ENCODE peak calls at places on chromosomes 5 and 9, in eight cellular contexts. U is aorta, R is right lobe of liver, A is GM20000, J is activated T-cell treated with anti-CD3 and anti-CD28 coated beads for 24 hours, O is keratinocyte, D is fibroblast of pulmonary artery, H is HFFc6. N is an unnamed sample.

GRCh38 chr5:137342764-137343163 is 156.4 kb downstream of the SPOCK1 start:
- DNase-seq in U (no peak), O (no peak), J (no peak), D (no peak), H (no peak), A (no peak), R (no peak), N (no peak)

GRCh38 chr5:134349463-134349862 is 17.5 kb downstream of the CDKL3 start:
- DNase-seq in R (no peak), O (no peak), U (no peak), D (no peak), H (no peak), J (no peak), A (no peak), N (no peak)

GRCh38 chr5:136619556-136619955 is 254.2 kb upstream of the TRPC7 start:
- DNase-seq in A (no peak), U (no peak), R (no peak), O (no peak), D (peak), J (no peak), H (no peak), N (no peak)

GRCh38 chr9:112719696-112720095 is 1.8 kb upstream of the INIP start:
- DNase-seq in A (no peak), H (peak), J (no peak), R (no peak), D (no peak), O (no peak), U (no peak), N (no peak)

GRCh38 chr9:120893585-120893857 is 16.5 kb upstream of the PHF19 start:
- DNase-seq in J (no peak), A (peak), D (no peak), O (no peak), H (no peak), U (no peak), R (no peak), N (no peak)

GRCh38 chr5:127417534-127417933 is 99.9 kb upstream of the PRRC1 start:
- DNase-seq in R (no peak), J (no peak), A (no peak), D (no peak), U (no peak), H (no peak), O (no peak), N (no peak)

GRCh38 chr9:135476981-135477380 is 2.6 kb upstream of the PPP1R26 start:
- DNase-seq in A (no peak), D (peak), J (no peak), H (no peak), R (no peak), U (no peak), O (no peak), N (no peak)

GRCh38 chr5:82467006-82467561 is 188.9 kb upstream of the RPS23 start:
- DNase-seq in R (no peak), U (no peak), A (no peak), J (no peak), O (no peak), D (peak), H (peak), N (no peak)

GRCh38 chr5:60163762-60164161 is 270.2 kb upstream of the PDE4D start:
- DNase-seq in R (no peak), D (no peak), O (no peak), A (no peak), U (no peak), H (no peak), J (no peak), N (no peak)

GRCh38 chr9:69121155-69122085 is 52.7 kb upstream of the TJP2 start:
- DNase-seq in J (no peak), O (no peak), H (no peak), R (peak), U (peak), A (peak), D (peak), N (peak)

GRCh38 chr9:38036359-38037084 is 32.5 kb downstream of the SHB start:
- DNase-seq in J (no peak), O (peak), H (peak), R (no peak), A (no peak), D (peak), U (peak), N (peak)

GRCh38 chr9:127943746-127944145 is 6.1 kb upstream of the DPM2 start:
- DNase-seq in R (peak), A (peak), J (peak), H (peak), D (peak), U (peak), O (no peak), N (peak)

GRCh38 chr5:179731791-179732411 is 721 bp upstream of the MAML1 start:
- DNase-seq in D (peak), H (peak), J (no peak), R (peak), A (peak), U (no peak), O (no peak), N (no peak)

GRCh38 chr9:20479419-20480155 is 142.7 kb downstream of the MLLT3 start:
- DNase-seq in D (peak), U (no peak), R (no peak), J (no peak), O (no peak), A (peak), H (no peak), N (no peak)

GRCh38 chr9:114190563-114190905 is 35.2 kb downstream of the COL27A1 start:
- DNase-seq in D (no peak), H (no peak), U (no peak), R (no peak), A (no peak), J (no peak), O (no peak), N (no peak)

GRCh38 chr5:115842089-115842881 is 550 bp downstream of the AP3S1 start:
- DNase-seq in R (no peak), J (peak), H (peak), U (no peak), O (no peak), A (peak), D (peak), N (peak)

GRCh38 chr9:35518212-35518917 is 28.5 kb downstream of the RUSC2 start:
- DNase-seq in U (no peak), D (peak), J (no peak), A (no peak), R (peak), O (peak), H (peak), N (peak)

GRCh38 chr9:20253635-20254034 is 368.7 kb downstream of the MLLT3 start:
- DNase-seq in U (no peak), A (no peak), J (no peak), R (no peak), D (no peak), O (no peak), H (no peak), N (no peak)

GRCh38 chr5:157607371-157608161 is 32.0 kb upstream of the ADAM19 start:
- DNase-seq in O (peak), R (no peak), J (peak), A (no peak), U (no peak), H (peak), D (peak), N (peak)

GRCh38 chr5:122532035-122532434 is 220.0 kb downstream of the SNCAIP start:
- DNase-seq in H (no peak), R (no peak), D (no peak), O (no peak), J (no peak), A (no peak), U (no peak), N (no peak)

GRCh38 chr5:180860273-180860886 is 696 bp downstream of the ZFP62 start:
- DNase-seq in O (no peak), H (no peak), D (no peak), U (no peak), A (peak), J (peak), R (no peak), N (peak)